ENCODE peak calls at places on chromosomes 6 and 20, in six cellular contexts. U is fibroblast of lung; O is naive thymus-derived CD4-positive, alpha-beta T cell; G is adipocyte; R is endodermal cell; M is sigmoid colon. Y is an unnamed sample.

GRCh38 chr6:154751020-154751800 is 18.0 kb downstream of the SCAF8 start:
- DNase-seq in G (no peak), U (no peak), M (no peak), O (no peak), R (no peak), Y (no peak)

GRCh38 chr6:88780714-88781389 is 182.6 kb downstream of the RNGTT start:
- DNase-seq in M (peak; percentile 65), O (peak; percentile 8), G (peak; percentile 90), U (peak; percentile 77), R (peak; percentile 83), Y (peak; percentile 27)

GRCh38 chr6:33809619-33810018 is 5.8 kb upstream of the MLN start:
- DNase-seq in R (no peak), G (no peak), O (no peak), M (no peak), U (no peak), Y (no peak)

GRCh38 chr6:12288211-12288618 is 1.9 kb upstream of the EDN1 start:
- DNase-seq in R (peak; percentile 45), M (no peak), O (no peak), G (no peak), U (no peak), Y (no peak)

GRCh38 chr6:30926644-30927043 is 5.3 kb downstream of the SFTA2 start:
- DNase-seq in U (no peak), M (no peak), G (peak; percentile 56), R (no peak), O (no peak), Y (no peak)

GRCh38 chr20:37523012-37523391 is 2.0 kb downstream of the NNAT start:
- DNase-seq in O (no peak), R (peak; percentile 32), M (peak; percentile 66), G (no peak), U (no peak), Y (no peak)

GRCh38 chr20:52832151-52832550 is 140.0 kb upstream of the TSHZ2 start:
- DNase-seq in M (no peak), O (no peak), U (no peak), R (no peak), G (no peak), Y (no peak)

GRCh38 chr6:137403443-137403842 is 90.8 kb downstream of the OLIG3 start:
- DNase-seq in M (no peak), G (no peak), O (no peak), U (no peak), R (no peak), Y (no peak)

GRCh38 chr6:45775026-45775697 is 240.5 kb downstream of the CLIC5 start:
- DNase-seq in R (no peak), U (no peak), M (no peak), G (no peak), O (no peak), Y (no peak)

GRCh38 chr6:11288065-11288464 is 55.6 kb upstream of the NEDD9 start:
- DNase-seq in U (no peak), R (no peak), M (peak; percentile 92), G (no peak), O (no peak), Y (no peak)

GRCh38 chr6:43856005-43856765 is 86.2 kb downstream of the VEGFA start:
- DNase-seq in O (no peak), R (peak; percentile 84), U (peak; percentile 28), G (peak; percentile 26), M (no peak), Y (no peak)

GRCh38 chr6:145241039-145241438 is 494.3 kb downstream of the EPM2A start:
- DNase-seq in O (no peak), U (peak; percentile 43), R (no peak), G (peak; percentile 60), M (no peak), Y (no peak)

GRCh38 chr20:14632906-14633305 is 295.5 kb upstream of the FLRT3 start:
- DNase-seq in O (no peak), R (peak; percentile 45), U (no peak), M (no peak), G (no peak), Y (no peak)

GRCh38 chr6:132798820-132799538 is 542 bp upstream of the SLC18B1 start:
- DNase-seq in O (peak; percentile 35), U (peak; percentile 72), M (peak; percentile 75), R (peak; percentile 89), G (peak; percentile 81), Y (peak; percentile 53)

GRCh38 chr6:160940197-160940596 is 51.4 kb upstream of the MAP3K4 start:
- DNase-seq in O (no peak), R (no peak), U (no peak), G (no peak), M (no peak), Y (no peak)

GRCh38 chr20:10671850-10672578 is 1.8 kb downstream of the JAG1 start:
- DNase-seq in R (peak; percentile 84), M (peak; percentile 90), U (peak; percentile 72), O (no peak), G (peak; percentile 68), Y (peak; percentile 80)

GRCh38 chr6:100693249-100693927 is 187.7 kb downstream of the ASCC3 start:
- DNase-seq in G (no peak), M (no peak), R (no peak), O (no peak), U (no peak), Y (no peak)

GRCh38 chr6:148776321-148776966 is 29.6 kb downstream of the UST start:
- DNase-seq in U (peak; percentile 87), M (no peak), O (no peak), R (no peak), G (peak; percentile 61), Y (peak; percentile 27)

GRCh38 chr6:35357671-35358070 is 15.3 kb downstream of the PPARD start:
- DNase-seq in U (no peak), R (no peak), O (no peak), M (no peak), G (no peak), Y (no peak)

DNA sequence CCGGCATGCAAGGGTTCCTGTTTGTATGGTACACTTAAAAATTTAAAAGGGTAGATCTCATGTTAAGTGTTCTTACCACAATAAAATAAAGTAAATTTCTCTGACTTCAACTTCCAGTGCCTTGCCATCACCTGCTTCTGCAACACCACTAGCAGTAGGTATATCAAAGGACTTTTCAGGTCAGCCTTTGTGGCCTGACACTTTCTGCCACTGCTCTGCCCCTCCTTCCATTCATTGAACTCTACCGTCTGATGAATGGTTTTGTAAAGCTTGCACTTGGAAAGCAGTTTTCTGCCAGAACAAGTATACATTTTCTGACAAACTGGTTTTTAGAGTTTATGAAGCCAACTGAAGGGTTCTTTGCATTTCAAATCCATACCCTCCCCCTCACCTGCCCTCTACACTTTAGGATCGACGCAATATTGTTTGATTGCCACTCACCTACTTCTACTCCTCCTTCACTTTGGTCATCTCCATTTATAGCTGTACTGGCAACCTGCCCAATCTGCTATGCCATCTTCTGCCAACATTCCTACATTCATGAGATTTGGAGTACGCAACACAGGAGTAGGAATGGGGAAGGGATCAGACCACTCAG is 603.1 kb downstream of the HACE1 start:
- DNase-seq in G (no peak), M (no peak), U (no peak), O (no peak), R (no peak), Y (no peak)
- H3K27me3 ChIP-seq in G (no peaks in the 10 kb centered on the region), M (no peaks in the 10 kb centered on the region), U (no peaks in the 10 kb centered on the region), O (no peaks in the 10 kb centered on the region), R (no peaks in the 10 kb centered on the region), Y (no peaks in the 10 kb centered on the region)

GRCh38 chr20:20561841-20562240 is 150.6 kb downstream of the RALGAPA2 start:
- DNase-seq in G (no peak), U (no peak), M (no peak), R (no peak), O (no peak), Y (no peak)
- H3K4me3 ChIP-seq in G (no peak overlapping the region), U (no peak overlapping the region), M (no peak overlapping the region), R (no peak overlapping the region), O (no peak overlapping the region), Y (no peak overlapping the region)

DNA sequence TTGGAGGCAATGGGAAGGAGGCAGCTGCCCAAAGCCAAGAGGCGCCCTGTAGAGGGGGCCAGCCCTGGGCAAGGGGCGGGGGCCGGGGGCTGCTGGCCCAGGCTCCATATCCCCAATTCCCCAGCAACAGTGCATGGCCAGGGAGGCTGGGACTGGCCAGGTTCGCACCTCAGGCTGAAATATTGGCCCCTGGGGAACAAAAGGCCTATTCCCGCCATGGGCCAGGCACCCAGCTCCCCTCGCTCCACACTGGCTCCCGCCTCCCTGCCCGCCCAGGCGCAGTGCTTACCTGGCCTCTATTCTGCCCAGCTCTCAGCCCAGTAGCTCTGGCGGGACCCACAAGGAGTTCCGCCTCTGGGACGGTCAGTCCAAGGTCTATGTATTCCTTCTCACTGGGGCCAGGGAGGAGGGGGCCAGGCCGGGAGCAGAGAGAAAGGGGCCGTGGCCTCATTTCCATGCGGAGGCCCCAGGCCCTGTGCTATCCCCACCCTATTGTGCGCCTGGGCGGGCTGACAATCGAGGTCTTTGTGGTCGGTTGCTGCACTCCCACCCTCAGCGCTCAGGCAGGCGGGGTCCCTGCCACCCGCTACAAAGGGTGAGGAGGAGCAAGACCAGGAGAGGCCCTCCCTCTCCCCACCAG is 42.3 kb downstream of the YTHDF1 start:
- DNase-seq in M (no peak), U (no peak), G (no peak), O (no peak), R (no peak), Y (no peak)
- H3K27me3 ChIP-seq in M (peaks cover 59% of the 10 kb centered on the region), U (peaks cover 43% of the 10 kb centered on the region), G (peaks cover 49% of the 10 kb centered on the region), O (peaks cover 3% of the 10 kb centered on the region), R (peaks cover 93% of the 10 kb centered on the region), Y (peaks cover 18% of the 10 kb centered on the region)

DNA sequence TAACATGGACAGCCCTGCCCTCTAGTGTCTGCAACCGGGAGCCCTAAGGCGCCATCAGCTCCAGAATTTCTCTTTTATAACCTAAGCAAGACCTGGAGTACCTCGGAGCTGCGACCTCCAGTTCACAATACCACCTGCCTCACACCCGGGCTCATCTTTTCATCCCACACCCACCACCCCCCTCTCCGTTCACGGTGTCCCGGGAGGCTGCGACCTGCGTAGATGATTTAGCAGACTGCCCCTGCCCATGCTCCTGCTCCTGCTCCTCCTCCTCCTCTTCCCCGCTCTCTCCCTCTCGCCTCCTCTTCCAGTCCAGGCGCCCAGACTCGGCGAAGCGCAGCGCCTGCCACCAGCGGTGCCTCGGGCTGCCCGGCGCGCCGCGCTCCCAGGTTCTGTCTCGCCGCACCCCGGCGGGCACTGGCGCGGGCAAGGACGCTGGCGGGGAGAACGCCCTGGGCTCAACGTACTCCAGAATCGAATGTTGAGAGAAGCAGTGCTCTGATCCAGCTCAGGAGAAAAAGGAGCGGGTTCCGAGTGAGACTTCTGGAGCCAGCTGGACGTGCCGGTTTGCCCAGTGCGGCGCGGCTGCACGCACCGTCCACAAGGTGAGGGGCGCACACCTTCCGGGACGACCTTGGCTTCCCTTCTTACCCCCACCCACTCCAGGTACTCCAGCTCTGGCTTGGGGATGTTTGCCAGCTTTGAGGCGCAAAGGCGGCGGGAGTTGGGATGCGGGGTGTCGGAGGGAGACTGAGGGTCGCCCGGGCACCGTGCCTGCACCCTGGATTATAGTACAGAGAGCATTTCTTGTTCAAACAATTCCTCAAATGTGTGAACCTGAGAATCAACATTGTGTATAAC is at the start of gene HTR1E:
- DNase-seq in U (peak; percentile 10), M (no peak), O (no peak), R (peak; percentile 97), G (peak; percentile 51), Y (peak; percentile 16)
- H3K4me3 ChIP-seq in U (peak within 1 kb of the TSS; percentile 42), M (peak within 1 kb of the TSS; percentile 28), O (no peak within 1 kb of the TSS), R (peak within 1 kb of the TSS; percentile 86), G (peak within 1 kb of the TSS; percentile 66), Y (peak within 1 kb of the TSS; percentile 41)